ENCODE peak calls at places on chromosome 1, in seven cellular contexts. C is GM23338, H is HCT116, A is fibroblast of lung, L is mammary epithelial cell, U is PC-3, O is MM.1S. D is an unnamed sample.
A peak's percentile ranks its signal among the peaks of the same experiment; 100 is the strongest.

GRCh38 chr1:104932030-104932915 is 1182.6 kb downstream of the AMY1C start:
- DNase-seq in A (no peak), U (no peak), H (no peak), L (no peak), C (no peak), O (no peak), D (no peak)

GRCh38 chr1:21396516-21396915 is 43.4 kb upstream of the NBPF3 start:
- DNase-seq in U (no peak), L (no peak), A (no peak), H (no peak), O (no peak), C (no peak), D (no peak)

GRCh38 chr1:45622891-45623394 is 911 bp downstream of the CCDC17 start:
- DNase-seq in L (no peak), A (no peak), H (no peak), U (no peak), C (peak; percentile 82), O (no peak), D (no peak)

GRCh38 chr1:44884746-44885145 is 41.7 kb upstream of the PTCH2 start:
- DNase-seq in A (no peak), U (no peak), O (no peak), L (no peak), C (no peak), H (no peak), D (no peak)

GRCh38 chr1:240613353-240614142 is 1.6 kb upstream of the GREM2 start:
- DNase-seq in C (peak; percentile 18), L (no peak), A (no peak), O (peak; percentile 46), U (no peak), H (no peak), D (no peak)

GRCh38 chr1:224458296-224458695 is 23.7 kb upstream of the WDR26 start:
- DNase-seq in U (no peak), A (no peak), H (no peak), O (no peak), C (no peak), L (no peak), D (no peak)

GRCh38 chr1:39106949-39107740 is 81.0 kb downstream of the NDUFS5 start:
- DNase-seq in H (no peak), L (no peak), U (no peak), A (no peak), C (peak; percentile 64), O (no peak), D (no peak)

GRCh38 chr1:86648255-86648654 is 56.1 kb upstream of the SH3GLB1 start:
- DNase-seq in C (no peak), U (peak; percentile 73), A (peak; percentile 76), H (peak; percentile 43), L (peak; percentile 83), O (no peak), D (no peak)

GRCh38 chr1:233025156-233025555 is 74.7 kb downstream of the NTPCR start:
- DNase-seq in A (peak; percentile 33), L (no peak), U (peak; percentile 67), H (no peak), C (peak; percentile 82), O (no peak), D (no peak)

GRCh38 chr1:93615201-93616150 is 66.2 kb downstream of the BCAR3 start:
- DNase-seq in L (peak; percentile 78), H (no peak), O (no peak), A (peak; percentile 94), U (peak; percentile 47), C (peak; percentile 76), D (no peak)

GRCh38 chr1:103788377-103788776 is 38.7 kb downstream of the AMY1C start:
- DNase-seq in H (no peak), C (peak; percentile 34), L (no peak), A (peak; percentile 1), U (peak; percentile 60), O (no peak), D (no peak)

GRCh38 chr1:15260418-15261154 is 13.6 kb downstream of the FHAD1 start:
- DNase-seq in L (peak; percentile 66), A (peak; percentile 73), H (peak; percentile 89), C (no peak), U (peak; percentile 44), O (no peak), D (no peak)

GRCh38 chr1:163650624-163651023 is 328.9 kb downstream of the NUF2 start:
- DNase-seq in H (peak; percentile 0), A (no peak), U (no peak), O (no peak), C (no peak), L (no peak), D (no peak)

GRCh38 chr1:204584699-204585372 is 68.6 kb downstream of the MDM4 start:
- DNase-seq in C (peak; percentile 59), L (no peak), H (no peak), U (no peak), A (no peak), O (no peak), D (no peak)

GRCh38 chr1:63674238-63674864 is 81.1 kb downstream of the PGM1 start:
- DNase-seq in U (peak; percentile 96), C (peak; percentile 92), H (peak; percentile 67), A (peak; percentile 92), L (peak; percentile 85), O (peak; percentile 46), D (no peak)

GRCh38 chr1:220887868-220888664 is 8.8 kb downstream of the HLX start:
- DNase-seq in H (no peak), C (peak; percentile 50), A (no peak), U (no peak), O (no peak), L (no peak), D (no peak)

GRCh38 chr1:220885971-220886370 is 6.7 kb downstream of the HLX start:
- DNase-seq in C (no peak), A (no peak), H (no peak), O (no peak), U (no peak), L (no peak), D (no peak)

GRCh38 chr1:220886470-220887201 is 7.4 kb downstream of the HLX start:
- DNase-seq in A (no peak), C (peak; percentile 62), H (no peak), O (no peak), U (no peak), L (no peak), D (no peak)

GRCh38 chr1:220888665-220888986 is 9.4 kb downstream of the HLX start:
- DNase-seq in U (no peak), C (peak; percentile 14), A (no peak), H (no peak), L (no peak), O (no peak), D (no peak)

DNA sequence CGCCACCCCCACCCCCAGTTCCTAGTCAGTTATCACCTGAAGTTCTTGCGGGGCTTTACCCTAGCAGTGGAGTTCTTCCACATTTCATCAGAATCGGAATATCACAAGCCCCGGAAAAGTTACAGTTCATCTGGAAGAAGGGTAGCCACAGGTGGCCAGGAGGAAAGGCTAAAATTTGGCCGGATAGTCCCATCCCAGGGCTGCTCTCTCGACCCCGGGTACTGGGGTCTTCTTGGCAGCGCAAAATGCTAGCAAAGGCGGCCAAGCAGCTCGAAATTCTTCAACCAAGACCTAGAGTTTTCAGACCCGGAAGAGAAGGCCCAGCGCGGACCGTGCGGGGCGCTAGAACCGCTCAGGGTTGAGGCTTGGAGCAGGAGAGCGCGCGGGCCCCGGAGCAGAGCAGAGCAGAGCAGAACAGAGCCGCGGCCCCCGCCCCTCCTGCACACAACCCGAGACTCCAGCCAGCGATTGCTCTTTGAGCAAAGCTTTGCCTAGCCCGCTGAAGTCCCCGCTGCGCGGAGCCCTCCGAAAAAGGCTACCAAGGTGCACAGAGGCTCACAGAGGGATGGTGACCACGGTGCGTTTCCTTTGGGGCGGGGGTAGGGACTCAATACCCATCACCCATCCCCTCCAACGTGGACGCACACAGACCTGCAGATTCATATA is 8.1 kb downstream of the HLX start:
- DNase-seq in O (no peak), A (no peak), H (no peak), U (no peak), L (no peak), C (peak; percentile 80), D (no peak)
- TF ChIP-seq EZH2 in O (no peak), A (no peak), H (no peak), U (no peak), L (peak; percentile 89), C (peak; percentile 97), D (peak; percentile 79)

DNA sequence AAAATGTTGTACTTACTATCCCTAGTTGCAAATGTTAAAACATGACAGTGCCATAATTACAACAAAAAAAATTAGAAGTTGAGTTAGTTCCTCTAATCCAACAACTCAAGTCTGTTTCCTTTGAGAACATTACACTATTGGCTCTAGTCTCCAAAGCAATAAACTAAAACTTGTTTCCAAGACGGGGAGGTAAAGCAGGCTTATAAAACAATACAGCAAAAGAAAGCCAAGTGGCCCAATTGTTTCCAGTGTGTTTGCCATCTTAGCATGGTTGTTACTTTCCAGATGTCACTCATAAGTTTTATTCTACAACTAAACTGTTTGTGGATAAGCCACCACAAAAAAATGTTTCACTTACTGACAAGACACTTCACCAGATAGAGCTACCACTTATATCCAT is 11.5 kb downstream of the KYAT3 start:
- DNase-seq in C (no peak), L (no peak), A (no peak), O (no peak), U (no peak), H (no peak), D (no peak)
- TF ChIP-seq CTCF in C (no peak), L (no peak), A (no peak), O (no peak), U (no peak), H (no peak), D (no peak)

DNA sequence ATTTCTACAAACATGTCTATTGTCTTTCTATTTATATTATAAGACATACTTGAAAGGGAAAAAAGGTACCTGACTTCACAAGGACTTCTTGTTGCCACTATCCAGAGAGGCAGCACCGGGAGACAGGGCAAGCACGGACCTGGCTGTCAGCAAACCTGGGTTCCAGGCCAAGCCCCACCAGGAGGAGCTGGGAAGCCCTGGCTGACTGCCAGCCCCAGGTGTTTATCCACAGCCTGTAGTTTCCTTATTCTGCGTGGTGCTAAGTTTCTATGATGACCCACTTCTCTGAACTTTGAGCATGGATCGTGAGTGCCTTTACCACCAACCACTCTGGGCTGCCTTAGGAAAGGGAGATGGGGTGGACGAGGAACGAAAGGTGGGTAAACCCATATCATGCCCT is 20.5 kb downstream of the TSPAN2 start:
- DNase-seq in L (peak; percentile 58), U (no peak), H (no peak), A (no peak), O (no peak), C (no peak), D (peak; percentile 69)
- TF ChIP-seq EZH2 in L (no peak), U (no peak), H (no peak), A (no peak), O (no peak), C (no peak), D (no peak)

DNA sequence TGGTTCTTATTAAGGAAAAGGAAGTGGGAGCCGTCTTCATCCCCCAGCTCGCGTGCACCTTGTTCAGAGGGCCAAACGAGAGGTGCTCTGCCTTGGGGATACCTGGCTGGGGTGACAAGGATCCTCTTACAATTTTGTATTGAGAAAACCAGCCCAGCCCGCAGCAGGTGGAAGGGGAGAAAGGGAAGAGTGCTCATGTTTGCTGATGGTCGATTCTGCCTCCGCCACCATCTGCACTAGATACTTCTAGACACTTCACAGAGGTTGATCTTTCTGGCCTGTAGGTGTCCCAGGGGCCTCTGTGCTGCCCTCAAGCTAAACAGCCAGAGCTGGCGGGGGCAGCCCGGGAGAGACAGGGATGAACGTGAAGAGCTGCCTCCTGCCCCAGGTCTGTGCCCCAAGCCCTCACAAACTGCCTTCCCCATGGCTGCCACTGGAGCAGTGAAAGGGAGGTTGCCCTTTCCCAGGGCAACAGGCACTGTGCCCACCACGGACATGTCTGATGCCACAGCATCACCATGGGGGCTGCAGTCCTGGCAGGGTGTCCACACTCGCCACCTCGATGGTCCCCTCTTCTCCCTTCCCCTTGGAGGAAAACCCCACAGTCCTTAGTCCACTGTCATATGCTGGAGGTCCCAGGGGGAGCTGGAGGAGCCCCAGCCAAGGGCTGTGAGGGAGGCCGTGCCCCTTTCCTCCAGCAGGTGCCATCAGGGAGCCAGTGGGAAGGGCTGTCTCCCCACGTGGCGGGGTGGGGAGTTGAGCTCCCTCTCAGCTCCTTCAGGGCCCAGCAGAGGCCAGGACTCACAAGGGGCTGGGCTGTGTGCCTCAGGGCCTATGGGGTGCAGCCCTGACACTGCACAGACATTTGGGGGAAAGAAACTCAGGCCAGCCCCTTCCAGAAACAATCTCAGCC is 8.1 kb downstream of the ADPRS start:
- DNase-seq in C (peak; percentile 84), O (no peak), A (no peak), U (peak; percentile 29), H (no peak), L (no peak), D (no peak)
- TF ChIP-seq CTCF in C (peak; percentile 66), O (no peak), A (no peak), U (peak; percentile 53), H (peak; percentile 41), L (no peak), D (peak; percentile 14)

D was measured in keratinocyte.